ENCODE peak calls at places on chromosomes 13 and 19, in seven cellular contexts. One of them, this sample, is unnamed.

GRCh38 chr19:42269518-42270345 is 680 bp downstream of the CIC start:
- DNase-seq in K562: no peak
- DNase-seq in IMR-90: no peak
- DNase-seq in HepG2: no peak
- DNase-seq in SK-N-SH: no peak
- DNase-seq in A549: no peak
- DNase-seq in H1: no peak
- DNase-seq in this sample: no peak

GRCh38 chr13:30418886-30419459 is 3.3 kb upstream of the UBE2L5 start:
- DNase-seq in A549: no peak
- DNase-seq in H1: no peak
- DNase-seq in SK-N-SH: no peak
- DNase-seq in HepG2: no peak
- DNase-seq in IMR-90: no peak
- DNase-seq in K562: no peak
- DNase-seq in this sample: no peak

GRCh38 chr13:32362574-32362973 is 47.3 kb downstream of the BRCA2 start:
- DNase-seq in A549: no peak
- DNase-seq in HepG2: no peak
- DNase-seq in SK-N-SH: no peak
- DNase-seq in K562: no peak
- DNase-seq in IMR-90: no peak
- DNase-seq in H1: no peak
- DNase-seq in this sample: no peak

GRCh38 chr13:28532226-28533048 is 37.5 kb upstream of the FLT1 start:
- DNase-seq in K562: peak
- DNase-seq in A549: no peak
- DNase-seq in H1: no peak
- DNase-seq in SK-N-SH: peak
- DNase-seq in IMR-90: no peak
- DNase-seq in HepG2: no peak
- DNase-seq in this sample: no peak

GRCh38 chr13:111900390-111901180 is 166.4 kb upstream of the SOX1 start:
- DNase-seq in HepG2: no peak
- DNase-seq in K562: no peak
- DNase-seq in H1: no peak
- DNase-seq in IMR-90: no peak
- DNase-seq in SK-N-SH: no peak
- DNase-seq in A549: no peak
- DNase-seq in this sample: no peak

GRCh38 chr13:98105929-98106336 is 37.0 kb upstream of the FARP1 start:
- DNase-seq in K562: peak
- DNase-seq in H1: no peak
- DNase-seq in IMR-90: peak
- DNase-seq in SK-N-SH: no peak
- DNase-seq in A549: no peak
- DNase-seq in HepG2: peak
- DNase-seq in this sample: no peak

GRCh38 chr19:58386166-58386575 is 898 bp upstream of the RPS5 start:
- DNase-seq in IMR-90: no peak
- DNase-seq in K562: no peak
- DNase-seq in A549: no peak
- DNase-seq in HepG2: no peak
- DNase-seq in SK-N-SH: no peak
- DNase-seq in H1: no peak
- DNase-seq in this sample: no peak

GRCh38 chr13:57823704-57824103 is 192.2 kb downstream of the PCDH17 start:
- DNase-seq in IMR-90: no peak
- DNase-seq in SK-N-SH: no peak
- DNase-seq in HepG2: no peak
- DNase-seq in K562: no peak
- DNase-seq in A549: no peak
- DNase-seq in H1: no peak
- DNase-seq in this sample: no peak

GRCh38 chr19:53503126-53503525 is 34.8 kb upstream of the ZNF331 start:
- DNase-seq in SK-N-SH: no peak
- DNase-seq in HepG2: no peak
- DNase-seq in H1: no peak
- DNase-seq in K562: no peak
- DNase-seq in IMR-90: no peak
- DNase-seq in A549: no peak
- DNase-seq in this sample: no peak

GRCh38 chr19:34274827-34275625 is 20.7 kb downstream of the GARRE1 start:
- DNase-seq in HepG2: peak
- DNase-seq in A549: no peak
- DNase-seq in K562: no peak
- DNase-seq in H1: no peak
- DNase-seq in IMR-90: peak
- DNase-seq in SK-N-SH: no peak
- DNase-seq in this sample: no peak

GRCh38 chr13:36142735-36143134 is 11.6 kb upstream of the DCLK1 start:
- DNase-seq in A549: no peak
- DNase-seq in H1: no peak
- DNase-seq in IMR-90: no peak
- DNase-seq in K562: no peak
- DNase-seq in SK-N-SH: no peak
- DNase-seq in HepG2: no peak
- DNase-seq in this sample: no peak

GRCh38 chr19:50509366-50509765 is 1.6 kb downstream of the JOSD2 start:
- DNase-seq in SK-N-SH: no peak
- DNase-seq in A549: no peak
- DNase-seq in IMR-90: no peak
- DNase-seq in HepG2: no peak
- DNase-seq in K562: peak
- DNase-seq in H1: no peak
- DNase-seq in this sample: no peak

GRCh38 chr19:17841810-17842662 is 5.7 kb downstream of the JAK3 start:
- DNase-seq in A549: peak
- DNase-seq in H1: peak
- DNase-seq in HepG2: no peak
- DNase-seq in K562: peak
- DNase-seq in SK-N-SH: peak
- DNase-seq in IMR-90: peak
- DNase-seq in this sample: no peak

GRCh38 chr13:112161441-112162301 is 94.7 kb downstream of the SOX1 start:
- DNase-seq in SK-N-SH: no peak
- DNase-seq in H1: peak
- DNase-seq in K562: no peak
- DNase-seq in IMR-90: no peak
- DNase-seq in HepG2: peak
- DNase-seq in A549: no peak
- DNase-seq in this sample: no peak

GRCh38 chr13:44622259-44622658 is 46.1 kb upstream of the TSC22D1 start:
- DNase-seq in IMR-90: no peak
- DNase-seq in K562: no peak
- DNase-seq in H1: no peak
- DNase-seq in HepG2: no peak
- DNase-seq in A549: peak
- DNase-seq in SK-N-SH: no peak
- DNase-seq in this sample: no peak

GRCh38 chr19:10538204-10538603 is 5.5 kb upstream of the ATG4D start:
- DNase-seq in A549: no peak
- DNase-seq in IMR-90: no peak
- DNase-seq in H1: no peak
- DNase-seq in K562: no peak
- DNase-seq in SK-N-SH: no peak
- DNase-seq in HepG2: no peak
- DNase-seq in this sample: no peak

GRCh38 chr19:10537668-10538067 is 6.0 kb upstream of the ATG4D start:
- DNase-seq in H1: no peak
- DNase-seq in A549: no peak
- DNase-seq in HepG2: no peak
- DNase-seq in K562: no peak
- DNase-seq in IMR-90: no peak
- DNase-seq in SK-N-SH: no peak
- DNase-seq in this sample: no peak

GRCh38 chr19:10532457-10532856 is 11.2 kb upstream of the ATG4D start:
- DNase-seq in K562: no peak
- DNase-seq in HepG2: no peak
- DNase-seq in A549: no peak
- DNase-seq in H1: no peak
- DNase-seq in SK-N-SH: no peak
- DNase-seq in IMR-90: no peak
- DNase-seq in this sample: no peak

GRCh38 chr19:10533656-10534386 is 9.9 kb upstream of the ATG4D start:
- DNase-seq in H1: no peak
- DNase-seq in K562: no peak
- DNase-seq in SK-N-SH: no peak
- DNase-seq in HepG2: no peak
- DNase-seq in A549: no peak
- DNase-seq in IMR-90: peak
- DNase-seq in this sample: no peak

DNA sequence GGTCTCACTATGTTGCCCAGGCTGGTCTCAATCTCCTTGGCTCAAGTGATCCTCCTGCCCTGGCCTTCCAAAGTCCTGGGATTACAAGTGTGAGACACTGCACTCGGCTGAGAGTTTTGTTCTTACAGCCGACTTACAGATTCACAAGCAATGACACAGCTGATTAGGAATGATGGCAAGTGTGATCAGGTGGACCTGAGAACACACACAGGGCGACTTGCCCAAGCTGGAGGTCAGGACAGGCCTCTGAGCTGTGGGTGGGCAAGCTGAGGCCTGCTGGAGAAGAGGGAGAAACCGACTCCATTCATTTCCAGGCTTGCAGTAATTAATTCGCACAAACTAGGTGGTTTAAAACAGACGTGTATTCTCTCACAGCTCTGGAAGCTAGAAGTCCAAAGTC is 8.1 kb upstream of the ATG4D start:
- DNase-seq in IMR-90: peak
- DNase-seq in SK-N-SH: no peak
- DNase-seq in A549: no peak
- DNase-seq in K562: no peak
- DNase-seq in H1: no peak
- DNase-seq in HepG2: no peak
- DNase-seq in this sample: no peak
- TF ChIP-seq RFX5 in IMR-90: no peak
- TF ChIP-seq RFX5 in SK-N-SH: no peak
- TF ChIP-seq RFX5 in A549: no peak
- TF ChIP-seq RFX5 in K562: no peak
- TF ChIP-seq RFX5 in H1: no peak
- TF ChIP-seq RFX5 in HepG2: no peak
- TF ChIP-seq RFX5 in this sample: no peak

DNA sequence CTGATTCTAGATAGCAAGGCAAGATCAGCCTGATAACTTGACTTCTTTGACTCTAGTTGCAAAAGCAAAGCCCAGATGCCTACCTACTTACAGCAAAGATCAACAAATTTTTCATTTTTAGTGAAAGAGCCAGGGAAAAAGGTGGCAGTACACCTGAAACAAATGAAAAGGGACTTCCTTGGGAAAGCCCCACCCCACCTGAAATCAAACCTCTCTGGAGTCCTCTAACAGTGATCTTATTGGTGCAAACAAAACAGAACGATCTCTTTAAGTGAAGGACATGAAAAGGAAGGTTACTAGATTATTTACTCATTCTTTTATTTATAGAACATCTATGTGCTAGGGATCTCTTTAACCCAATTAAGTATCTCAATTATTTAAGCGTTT is 507 bp upstream of the LCP1 start:
- DNase-seq in HepG2: no peak
- DNase-seq in H1: no peak
- DNase-seq in IMR-90: no peak
- DNase-seq in A549: no peak
- DNase-seq in K562: no peak
- DNase-seq in SK-N-SH: no peak
- DNase-seq in this sample: no peak
- TF ChIP-seq USF2 in HepG2: no peak
- TF ChIP-seq USF2 in H1: no peak
- TF ChIP-seq USF2 in IMR-90: no peak
- TF ChIP-seq USF2 in A549: no peak
- TF ChIP-seq USF2 in K562: no peak
- TF ChIP-seq USF2 in SK-N-SH: no peak
- TF ChIP-seq USF2 in this sample: no peak

DNA sequence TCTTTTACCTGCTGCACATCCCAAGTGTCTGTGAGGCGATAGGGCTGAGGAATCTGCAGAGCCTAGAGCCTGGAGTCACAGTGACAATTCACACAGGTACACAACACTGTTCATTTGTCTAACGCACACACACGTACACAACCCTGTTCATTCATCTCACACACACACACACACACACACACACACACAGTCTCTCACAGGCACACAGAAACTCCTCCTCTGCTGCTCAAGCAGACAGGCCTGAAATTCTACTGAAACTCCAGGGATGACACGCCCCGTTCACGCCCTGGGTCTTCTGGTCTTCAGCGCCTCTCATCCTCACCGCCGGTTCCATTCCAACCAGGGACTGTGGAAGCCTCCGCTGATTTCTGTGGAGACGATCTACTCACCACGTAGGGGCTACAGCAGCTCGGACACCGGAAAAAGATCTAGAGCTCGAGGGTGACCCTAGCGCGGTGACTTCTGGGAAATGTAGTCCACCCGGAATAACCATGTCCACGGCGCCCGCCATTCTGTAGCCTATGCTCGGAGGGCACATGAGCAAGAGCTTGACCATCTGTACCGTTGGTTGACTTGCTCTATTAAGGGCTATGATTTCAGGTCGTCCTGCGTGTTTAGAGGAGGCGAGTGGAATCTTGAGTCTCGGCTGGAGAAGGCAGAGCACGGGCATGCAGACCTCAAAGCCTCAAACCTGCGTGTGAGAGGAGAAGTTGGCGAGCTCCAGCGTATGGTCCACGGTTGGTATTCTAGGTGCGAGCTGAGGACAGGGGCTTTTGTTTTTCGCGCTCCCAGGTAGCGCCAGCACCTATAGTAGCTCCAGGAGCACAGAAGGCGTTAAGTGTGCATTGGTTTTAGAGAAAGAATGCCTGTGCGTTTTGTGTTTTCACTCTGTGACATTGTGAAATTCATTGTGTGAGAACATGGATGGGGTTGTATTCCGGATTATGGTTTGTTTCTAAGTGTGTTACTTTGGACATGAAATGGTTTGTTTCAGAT is 33.4 kb downstream of the ZNF45 start:
- DNase-seq in HepG2: peak
- DNase-seq in A549: peak
- DNase-seq in H1: peak
- DNase-seq in SK-N-SH: peak
- DNase-seq in IMR-90: peak
- DNase-seq in K562: peak
- DNase-seq in this sample: peak
- TF ChIP-seq RFX5 in HepG2: no peak
- TF ChIP-seq RFX5 in A549: no peak
- TF ChIP-seq RFX5 in H1: no peak
- TF ChIP-seq RFX5 in SK-N-SH: no peak
- TF ChIP-seq RFX5 in IMR-90: no peak
- TF ChIP-seq RFX5 in K562: no peak
- TF ChIP-seq RFX5 in this sample: no peak

DNA sequence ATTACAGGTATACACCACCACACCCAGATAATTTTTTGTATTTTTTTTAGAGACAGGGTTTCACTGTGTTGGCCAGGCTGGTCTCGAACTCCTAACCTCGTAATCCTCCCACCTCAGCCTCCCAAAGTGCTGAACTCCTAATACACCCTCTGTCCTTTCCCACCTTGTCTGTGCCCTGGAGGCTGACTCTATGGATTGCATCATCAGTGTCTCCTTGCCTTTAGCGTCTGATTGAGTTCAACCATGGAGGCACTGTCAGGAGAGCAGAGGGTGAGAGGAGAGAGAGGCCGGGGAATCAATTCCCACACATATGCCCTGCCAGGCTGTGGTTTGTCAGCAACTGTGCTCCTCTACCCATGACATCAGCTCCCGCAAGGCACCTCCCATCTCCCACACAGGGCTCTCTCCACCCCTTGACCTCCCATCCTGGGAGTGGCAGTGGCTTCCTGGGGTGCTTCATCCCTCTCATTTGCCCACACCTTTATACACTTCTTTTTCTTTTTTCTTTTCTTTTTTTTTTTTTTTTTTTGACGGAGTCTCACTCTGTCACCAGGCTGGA is 12.6 kb upstream of the LILRB4 start:
- DNase-seq in H1: no peak
- DNase-seq in SK-N-SH: no peak
- DNase-seq in A549: no peak
- DNase-seq in IMR-90: no peak
- DNase-seq in HepG2: no peak
- DNase-seq in K562: no peak
- DNase-seq in this sample: no peak
- TF ChIP-seq USF2 in H1: no peak
- TF ChIP-seq USF2 in SK-N-SH: no peak
- TF ChIP-seq USF2 in A549: no peak
- TF ChIP-seq USF2 in IMR-90: no peak
- TF ChIP-seq USF2 in HepG2: no peak
- TF ChIP-seq USF2 in K562: no peak
- TF ChIP-seq USF2 in this sample: no peak

This sample was measured in GM12878.